ENCODE peak calls at places on chromosomes 4 and X, in six cellular contexts. Z is HepG2, I is SK-N-SH, Y is H1, O is K562, L is GM12878. P is an unnamed sample.

GRCh38 chrX:65601530-65602281 is 65.7 kb upstream of the MSN start:
- DNase-seq in I (no peak), Y (no peak), L (no peak), O (no peak), Z (peak; percentile 0), P (peak; percentile 55)

GRCh38 chr4:159235779-159236368 is 133.0 kb downstream of the RAPGEF2 start:
- DNase-seq in Z (peak; percentile 24), I (no peak), O (no peak), L (no peak), Y (no peak), P (no peak)

GRCh38 chr4:132596186-132596585 is 552.9 kb upstream of the PCDH10 start:
- DNase-seq in Z (no peak), O (no peak), I (no peak), Y (no peak), L (no peak), P (no peak)

GRCh38 chrX:22300130-22300529 is 27.4 kb downstream of the CBLL2 start:
- DNase-seq in O (no peak), I (peak; percentile 19), Y (no peak), Z (no peak), L (no peak), P (no peak)

GRCh38 chr4:119209077-119209476 is 3.4 kb upstream of the USP53 start:
- DNase-seq in Z (peak; percentile 18), O (peak; percentile 58), Y (no peak), I (no peak), L (no peak), P (no peak)

GRCh38 chr4:79015406-79015805 is 76.2 kb upstream of the PAQR3 start:
- DNase-seq in O (no peak), Z (no peak), L (no peak), I (no peak), Y (no peak), P (no peak)

GRCh38 chr4:140703463-140703862 is 52.7 kb downstream of the TBC1D9 start:
- DNase-seq in Z (peak; percentile 35), I (no peak), O (no peak), Y (no peak), L (no peak), P (no peak)

GRCh38 chrX:118974908-118975671 is 672 bp downstream of the LONRF3 start:
- DNase-seq in Y (no peak), O (peak; percentile 67), I (peak; percentile 40), L (no peak), Z (peak; percentile 27), P (peak; percentile 47)

GRCh38 chr4:98516042-98516440 is 142.4 kb downstream of the TSPAN5 start:
- DNase-seq in O (peak; percentile 51), Z (peak; percentile 35), L (no peak), I (no peak), Y (no peak), P (no peak)

GRCh38 chr4:11743236-11743635 is 314.5 kb upstream of the HS3ST1 start:
- DNase-seq in I (no peak), Z (no peak), L (no peak), O (no peak), Y (no peak), P (no peak)

GRCh38 chr4:37967749-37968148 is 7.6 kb downstream of the PTTG2 start:
- DNase-seq in L (no peak), I (no peak), Z (peak; percentile 12), O (no peak), Y (no peak), P (no peak)

GRCh38 chr4:159268607-159269006 is 165.7 kb downstream of the RAPGEF2 start:
- DNase-seq in L (no peak), Y (no peak), Z (no peak), O (no peak), I (no peak), P (no peak)

GRCh38 chrX:145821291-145821897 is 3.8 kb downstream of the SLITRK2 start:
- DNase-seq in Z (no peak), Y (peak; percentile 57), O (no peak), L (no peak), I (no peak), P (no peak)

GRCh38 chrX:120752431-120753128 is 122.7 kb upstream of the C1GALT1C1 start:
- DNase-seq in I (no peak), O (no peak), Y (no peak), Z (peak; percentile 66), L (no peak), P (no peak)

GRCh38 chr4:154720123-154720522 is 23.7 kb upstream of the LRAT start:
- DNase-seq in Z (no peak), O (no peak), I (no peak), Y (no peak), L (no peak), P (no peak)

GRCh38 chr4:184750926-184751584 is 17.2 kb upstream of the CENPU start:
- DNase-seq in I (no peak), Y (no peak), L (no peak), O (peak; percentile 32), Z (no peak), P (no peak)

GRCh38 chr4:77095101-77095826 is 19.5 kb upstream of the CCNI start:
- DNase-seq in Y (peak; percentile 79), L (no peak), Z (peak; percentile 49), O (peak; percentile 69), I (peak; percentile 71), P (peak; percentile 35)

GRCh38 chr4:42048394-42048793 is 58.1 kb downstream of the SLC30A9 start:
- DNase-seq in Z (no peak), O (no peak), Y (no peak), I (no peak), L (no peak), P (no peak)

GRCh38 chr4:79178770-79179169 is 147.1 kb downstream of the NAA11 start:
- DNase-seq in O (no peak), Z (no peak), I (no peak), L (no peak), Y (no peak), P (no peak)

GRCh38 chr4:1517592-1518411 is 111.6 kb upstream of the NKX1-1 start:
- DNase-seq in L (no peak), I (no peak), Y (no peak), O (no peak), Z (no peak), P (no peak)

GRCh38 chr4:24607338-24607737 is 23.0 kb upstream of the DHX15 start:
- DNase-seq in L (no peak), O (no peak), Y (no peak), Z (no peak), I (no peak), P (no peak)

DNA sequence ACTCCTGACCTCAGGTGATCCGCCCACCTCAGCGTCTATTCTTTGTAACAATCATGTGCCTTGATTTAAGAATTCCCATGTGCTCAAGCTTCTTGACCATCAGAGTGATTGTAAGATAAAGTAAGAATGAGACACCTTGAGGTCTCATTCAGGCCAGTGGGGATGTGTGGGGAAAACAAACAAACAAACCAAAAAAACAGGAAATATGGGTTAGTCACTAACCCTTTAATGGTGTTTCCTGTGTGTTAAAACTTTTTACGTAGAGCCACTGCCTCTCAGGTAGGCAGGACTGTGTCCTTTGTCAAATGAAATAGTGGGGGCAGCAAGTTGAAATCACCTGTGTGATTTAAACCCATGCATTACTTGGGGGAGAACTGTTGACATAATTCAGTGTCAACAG is 91.5 kb upstream of the DHRSX start:
- DNase-seq in L (no peak), O (no peak), Y (no peak), I (no peak), Z (no peak), P (no peak)
- H3K27me3 ChIP-seq in L (no peaks in the 10 kb centered on the region), O (no peaks in the 10 kb centered on the region), Y (no peaks in the 10 kb centered on the region), I (no peaks in the 10 kb centered on the region), Z (no peaks in the 10 kb centered on the region), P (no peaks in the 10 kb centered on the region)

GRCh38 chr4:124535004-124535403 is 177.5 kb downstream of the ANKRD50 start:
- DNase-seq in O (no peak), Y (no peak), L (no peak), Z (no peak), I (no peak), P (no peak)
- TF ChIP-seq POLR2AphosphoS5 in O (no peak), Y (no peak), L (no peak), Z (no peak), I (no peak), P (no peak)

GRCh38 chr4:27702710-27703431 is 842.2 kb downstream of the STIM2 start:
- DNase-seq in L (no peak), Z (peak; percentile 6), I (peak; percentile 3), O (peak; percentile 1), Y (peak; percentile 50), P (no peak)
- TF ChIP-seq GABPA in L (no peak), Z (no peak), I (no peak), O (no peak), Y (no peak), P (no peak)

GRCh38 chrX:18579495-18579894 is 92.4 kb downstream of the RS1 start:
- DNase-seq in L (no peak), Z (no peak), I (no peak), Y (no peak), O (no peak), P (no peak)

GRCh38 chrX:18577400-18577799 is 94.5 kb downstream of the RS1 start:
- DNase-seq in I (no peak), Y (no peak), O (no peak), L (no peak), Z (no peak), P (no peak)

DNA sequence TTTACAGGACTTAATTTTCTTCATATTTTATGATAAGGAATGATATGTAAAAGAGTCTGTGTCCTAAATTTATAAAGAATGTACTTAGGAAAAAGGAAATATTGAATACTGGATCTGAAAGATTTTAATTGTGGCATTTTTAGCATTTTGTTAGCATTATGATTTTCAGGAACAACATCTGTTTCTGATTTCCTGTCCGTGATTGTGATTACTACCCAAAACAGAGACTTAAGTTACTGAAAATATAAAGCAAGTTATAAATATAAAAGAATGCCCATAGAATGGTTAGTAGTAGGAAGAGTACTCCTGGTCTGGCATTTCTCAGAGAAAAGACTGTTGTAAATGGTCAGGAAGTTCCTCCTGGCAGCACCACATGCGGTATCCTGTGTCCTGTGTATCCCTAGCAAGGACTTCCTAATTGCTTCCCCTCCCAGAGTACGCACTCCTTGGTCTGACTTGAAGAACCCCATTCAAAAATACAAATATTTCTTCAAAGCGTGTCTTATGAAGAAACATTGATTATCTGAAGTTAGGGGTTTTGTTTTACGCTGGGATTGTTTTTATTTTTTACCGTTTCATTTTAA is 88.9 kb downstream of the RS1 start:
- DNase-seq in L (no peak), Y (no peak), O (no peak), Z (no peak), I (peak; percentile 12), P (no peak)
- H3K27me3 ChIP-seq in L (no peaks in the 10 kb centered on the region), Y (no peaks in the 10 kb centered on the region), O (no peaks in the 10 kb centered on the region), Z (no peaks in the 10 kb centered on the region), I (no peaks in the 10 kb centered on the region), P (peaks cover 6% of the 10 kb centered on the region)

DNA sequence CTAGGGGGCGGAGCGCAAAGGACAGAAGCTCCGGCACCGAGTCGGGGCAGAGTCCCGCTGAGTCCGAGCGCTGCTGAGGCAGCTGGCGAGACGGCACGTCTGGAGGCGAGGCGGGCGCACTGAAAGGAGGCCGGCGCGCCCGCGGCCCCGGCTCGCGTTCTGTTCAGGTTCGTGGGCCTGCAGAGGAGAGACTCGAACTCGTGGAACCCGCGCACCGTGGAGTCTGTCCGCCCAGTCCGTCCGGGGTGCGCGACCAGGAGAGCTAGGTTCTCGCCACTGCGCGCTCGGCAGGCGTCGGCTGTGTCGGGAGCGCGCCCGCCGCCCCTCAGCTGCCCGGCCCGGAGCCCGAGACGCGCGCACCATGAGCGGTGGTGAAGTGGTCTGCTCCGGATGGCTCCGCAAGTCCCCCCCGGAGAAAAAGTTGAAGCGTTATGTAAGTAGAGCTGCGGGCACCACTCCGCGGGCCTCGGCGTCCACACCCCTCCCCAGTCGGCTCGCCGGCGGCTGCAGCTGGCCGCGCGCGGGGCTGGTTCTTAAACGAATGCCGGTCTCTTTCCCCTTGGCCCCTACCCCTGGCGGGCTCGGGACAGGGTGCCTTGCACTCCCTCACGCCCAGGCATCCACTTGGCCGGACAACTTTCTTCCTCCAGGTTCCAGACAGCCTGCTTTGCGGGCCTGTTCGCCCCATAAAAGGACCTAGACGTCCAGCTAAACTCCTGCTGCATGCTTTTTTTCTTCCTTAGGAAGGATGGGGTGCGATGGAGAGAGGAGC is at the start of gene GAB1:
- DNase-seq in Y (peak; percentile 81), O (peak; percentile 85), Z (peak; percentile 71), I (peak; percentile 82), L (no peak), P (no peak)
- TF ChIP-seq POLR2AphosphoS5 in Y (peak; percentile 53), O (no peak), Z (peak; percentile 37), I (no peak), L (no peak), P (no peak)